ENCODE peak calls at places on chromosomes 12 and 14, in four cellular contexts. M is naive thymus-derived CD8-positive, alpha-beta T cell; V is HEK293T; T is activated CD4-positive, alpha-beta T cell treated with anti-CD3 and anti-CD28 coated beads, Interleukin-2, amount 50 U/mL, for 4 hours. L is an unnamed sample.

GRCh38 chr12:116317986-116318737 is 40.7 kb upstream of the MED13L start:
- DNase-seq in V (no peak), T (no peak), M (no peak), L (no peak)

GRCh38 chr12:29131539-29131938 is 17.5 kb upstream of the FAR2 start:
- DNase-seq in T (no peak), M (no peak), V (no peak), L (no peak)

GRCh38 chr14:37598085-37598972 is 2.9 kb downstream of the TTC6 start:
- DNase-seq in M (no peak), T (no peak), V (no peak), L (peak; percentile 59)

GRCh38 chr14:91419044-91419397 is 1.4 kb upstream of the CCDC88C start:
- DNase-seq in T (no peak), V (no peak), M (peak; percentile 90), L (no peak)

GRCh38 chr12:1837541-1838206 is 17.3 kb downstream of the LRTM2 start:
- DNase-seq in T (no peak), V (no peak), M (no peak), L (peak; percentile 46)

GRCh38 chr14:99352688-99353280 is 80.8 kb upstream of the BCL11B start:
- DNase-seq in V (no peak), T (no peak), M (no peak), L (no peak)

GRCh38 chr14:85248881-85249635 is 280.9 kb upstream of the FLRT2 start:
- DNase-seq in T (no peak), V (no peak), M (no peak), L (peak; percentile 5)

GRCh38 chr12:795305-795704 is 42.9 kb downstream of the WNK1 start:
- DNase-seq in M (no peak), V (no peak), T (peak; percentile 69), L (no peak)

GRCh38 chr14:96584907-96585671 is 82.9 kb downstream of the PAPOLA start:
- DNase-seq in V (no peak), T (no peak), M (no peak), L (no peak)

GRCh38 chr12:107731376-107731775 is 29.6 kb downstream of the PRDM4 start:
- DNase-seq in T (no peak), M (no peak), V (no peak), L (no peak)

GRCh38 chr12:111407371-111408115 is 1.8 kb downstream of the SH2B3 start:
- DNase-seq in M (no peak), V (no peak), T (no peak), L (no peak)

GRCh38 chr14:24384169-24384568 is 14.6 kb upstream of the NYNRIN start:
- DNase-seq in M (no peak), T (no peak), V (no peak), L (no peak)

GRCh38 chr12:42868291-42868690 is 278.7 kb upstream of the PRICKLE1 start:
- DNase-seq in M (no peak), T (no peak), V (no peak), L (no peak)

L was measured in hepatocyte.